ENCODE peak calls at places on chromosomes 3 and 15, in six cellular contexts. A, P, U, E, B and L are unnamed samples.

GRCh38 chr15:72796515-72797337 is 13.2 kb upstream of the ADPGK start:
- DNase-seq in A (peak; percentile 44), E (peak; percentile 81), U (peak; percentile 35), B (peak; percentile 15), P (peak; percentile 74), L (peak; percentile 20)

GRCh38 chr3:28349397-28350000 is 875 bp upstream of the AZI2 start:
- DNase-seq in U (peak; percentile 82), P (no peak), E (no peak), B (peak; percentile 49), A (no peak), L (no peak)

GRCh38 chr15:79166311-79166955 is 75.9 kb upstream of the RASGRF1 start:
- DNase-seq in P (no peak), U (no peak), B (no peak), A (no peak), E (no peak), L (no peak)

GRCh38 chr3:13613343-13614190 is 64.6 kb downstream of the FBLN2 start:
- DNase-seq in A (no peak), P (no peak), E (no peak), B (no peak), U (no peak), L (no peak)

GRCh38 chr3:56629044-56629443 is 54.0 kb downstream of the TASOR start:
- DNase-seq in B (no peak), A (no peak), E (no peak), P (no peak), U (no peak), L (no peak)

GRCh38 chr3:157445897-157446296 is 9.2 kb downstream of the PTX3 start:
- DNase-seq in B (peak; percentile 87), P (no peak), E (no peak), A (no peak), U (peak; percentile 81), L (peak; percentile 90)

GRCh38 chr3:165883866-165884478 is 46.7 kb upstream of the BCHE start:
- DNase-seq in U (no peak), B (no peak), A (no peak), P (no peak), E (no peak), L (peak; percentile 0)

GRCh38 chr3:14431556-14431927 is 29.1 kb downstream of the SLC6A6 start:
- DNase-seq in B (no peak), P (peak; percentile 27), U (no peak), E (no peak), A (no peak), L (no peak)

GRCh38 chr3:60281970-60282369 is 969.3 kb downstream of the FHIT start:
- DNase-seq in E (no peak), P (no peak), U (no peak), B (no peak), A (no peak), L (no peak)

GRCh38 chr15:37101634-37102314 is 1.4 kb upstream of the MEIS2 start:
- DNase-seq in U (peak; percentile 90), B (peak; percentile 53), E (peak; percentile 92), A (peak; percentile 85), P (peak; percentile 88), L (peak; percentile 79)
- TF ChIP-seq CTCF in U (no peak), B (no peak), E (no peak), A (no peak), P (no peak), L (no peak)

GRCh38 chr3:17201538-17201937 is 316.8 kb downstream of the PLCL2 start:
- DNase-seq in E (no peak), A (no peak), U (no peak), B (no peak), P (no peak), L (no peak)

GRCh38 chr3:17207979-17208378 is 323.2 kb downstream of the PLCL2 start:
- DNase-seq in A (no peak), U (no peak), E (no peak), P (no peak), B (no peak), L (no peak)

GRCh38 chr3:17204049-17204650 is 319.4 kb downstream of the PLCL2 start:
- DNase-seq in B (no peak), A (no peak), P (no peak), U (no peak), E (no peak), L (no peak)

GRCh38 chr3:17207019-17207418 is 322.3 kb downstream of the PLCL2 start:
- DNase-seq in A (no peak), B (no peak), E (no peak), U (peak; percentile 49), P (no peak), L (no peak)
- H3K4me3 ChIP-seq in A (no peak overlapping the region), B (no peak overlapping the region), E (no peak overlapping the region), U (no peak overlapping the region), P (no peak overlapping the region), L (no peak overlapping the region)

DNA sequence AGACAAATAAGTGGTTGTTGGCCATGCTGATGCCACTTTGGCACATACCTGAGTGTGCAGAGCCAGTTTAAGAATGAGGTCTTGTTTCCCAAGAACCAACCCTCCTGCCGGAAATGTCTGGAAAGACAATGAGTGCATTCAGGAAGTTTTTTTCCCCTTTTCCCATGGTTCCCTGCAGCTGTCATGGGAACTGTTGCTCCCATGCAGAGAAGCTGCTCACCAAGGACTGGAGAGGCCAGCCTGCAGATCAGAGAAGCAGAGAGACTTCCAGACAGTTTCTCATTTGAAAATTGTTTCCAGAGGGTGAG is 166.8 kb downstream of the ZNF621 start:
- DNase-seq in U (peak; percentile 23), P (no peak), B (no peak), E (no peak), A (no peak), L (no peak)
- TF ChIP-seq CTCF in U (no peak), P (no peak), B (no peak), E (no peak), A (no peak), L (no peak)

GRCh38 chr3:196193037-196193737 is 18.0 kb downstream of the ZDHHC19 start:
- DNase-seq in P (no peak), E (no peak), A (no peak), B (no peak), U (no peak), L (no peak)

GRCh38 chr3:196193738-196194541 is 17.3 kb downstream of the ZDHHC19 start:
- DNase-seq in U (no peak), P (peak; percentile 86), E (no peak), A (peak; percentile 78), B (no peak), L (peak; percentile 30)

GRCh38 chr3:196189608-196190347 is 21.4 kb downstream of the ZDHHC19 start:
- DNase-seq in B (no peak), U (no peak), P (no peak), A (no peak), E (no peak), L (no peak)

GRCh38 chr3:196194542-196194915 is 16.7 kb downstream of the ZDHHC19 start:
- DNase-seq in U (no peak), P (no peak), A (no peak), E (no peak), B (no peak), L (no peak)

DNA sequence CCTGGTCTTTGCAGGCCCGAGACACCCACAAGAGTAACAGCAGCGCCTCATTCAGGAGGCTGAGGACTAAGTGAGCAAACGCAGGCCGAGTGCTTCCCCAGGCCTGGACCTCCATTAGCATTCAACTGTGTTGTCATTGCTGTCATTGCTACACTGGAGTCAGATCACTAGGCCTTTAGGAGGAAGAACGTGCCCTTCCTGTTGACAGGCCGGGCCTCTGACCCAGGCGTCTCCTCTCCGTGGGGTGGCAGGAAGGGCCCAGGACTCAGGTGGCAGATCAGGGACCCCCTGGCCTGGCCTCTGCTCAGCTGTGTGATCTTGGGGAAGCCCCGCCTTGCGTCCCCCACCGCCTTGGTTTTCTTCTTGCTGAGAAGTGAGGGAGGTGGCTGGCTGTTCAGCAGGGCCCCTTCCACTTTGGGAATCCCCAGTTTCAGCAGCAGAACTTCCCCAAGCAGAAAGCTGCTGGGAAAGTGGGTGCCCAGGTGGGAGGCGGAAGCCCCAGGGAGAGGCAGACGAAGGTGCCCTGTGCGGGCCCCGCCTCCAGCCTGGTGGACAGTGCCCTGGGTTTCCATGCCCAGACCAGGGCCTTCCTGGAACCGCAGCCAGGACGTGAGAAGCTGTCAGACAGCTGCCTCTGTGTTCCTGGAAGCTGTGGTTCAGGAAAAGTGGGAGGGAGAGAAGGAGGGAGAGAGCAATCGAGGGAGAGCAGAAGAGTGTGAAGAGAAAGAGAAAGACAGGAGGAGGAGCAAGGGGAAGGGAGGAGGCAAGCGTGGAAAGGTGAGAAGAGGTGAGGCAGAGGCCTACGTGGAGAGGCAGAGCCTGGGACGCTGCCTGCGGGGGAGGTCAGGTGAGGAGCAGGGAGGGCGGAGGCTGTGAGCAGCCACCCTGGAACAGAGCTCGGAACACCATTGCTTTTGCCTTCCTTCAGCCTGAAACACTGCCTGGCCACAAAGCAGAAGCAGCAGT is 18.9 kb downstream of the ZDHHC19 start:
- DNase-seq in U (no peak), B (no peak), A (peak; percentile 29), E (no peak), P (no peak), L (no peak)
- H3K4me3 ChIP-seq in U (no peak overlapping the region), B (no peak overlapping the region), A (no peak overlapping the region), E (no peak overlapping the region), P (no peak overlapping the region), L (no peak overlapping the region)

GRCh38 chr3:163939926-163940325 is 1138.4 kb downstream of the SI start:
- DNase-seq in A (no peak), B (peak; percentile 1), U (peak; percentile 1), P (no peak), E (peak; percentile 18), L (no peak)
- TF ChIP-seq CTCF in A (no peak), B (no peak), U (no peak), P (no peak), E (peak; percentile 20), L (no peak)

DNA sequence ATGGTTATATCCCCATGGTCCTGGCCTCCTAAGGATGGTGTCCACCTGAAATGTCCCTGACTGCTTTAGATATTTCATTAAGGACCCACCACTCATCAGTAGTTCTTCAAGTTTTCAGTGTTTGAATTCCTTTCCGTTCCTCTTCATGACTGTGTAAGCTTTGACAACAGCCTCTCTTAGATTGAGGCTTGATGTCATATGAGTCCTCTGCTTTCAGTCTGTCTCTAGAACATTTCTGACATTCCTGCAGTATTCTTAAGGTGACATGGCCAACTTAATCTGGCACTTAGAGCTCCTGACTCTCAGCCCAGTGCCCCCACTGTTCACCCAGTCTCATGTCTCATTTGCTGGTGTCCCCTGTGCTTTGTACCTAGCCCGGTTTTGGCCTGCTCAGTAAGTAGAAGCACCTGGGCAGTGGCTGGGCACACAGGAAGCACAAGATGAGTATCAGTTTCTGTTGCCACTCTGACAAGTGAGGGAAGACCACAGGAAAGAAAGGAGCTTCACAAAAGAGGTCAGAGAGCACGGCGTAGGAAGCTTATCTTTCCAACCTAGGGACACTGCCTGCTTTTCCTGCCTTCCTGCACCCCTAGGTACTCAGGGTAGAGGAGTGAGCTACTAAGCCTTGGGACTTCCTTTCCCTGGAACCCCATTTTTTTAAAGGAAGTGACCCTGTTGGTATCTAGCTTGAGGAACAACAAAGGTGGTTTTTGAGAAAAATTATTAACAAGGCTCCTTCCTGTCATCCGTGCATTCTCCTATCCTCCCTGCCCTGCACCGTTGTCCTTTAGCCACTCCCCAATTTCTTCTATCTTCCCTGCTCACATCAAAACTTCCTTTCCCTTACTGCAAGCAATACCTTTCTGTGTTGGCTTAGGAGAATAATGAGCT is 103.1 kb downstream of the KLHL25 start:
- DNase-seq in B (no peak), E (peak; percentile 4), P (no peak), U (no peak), A (no peak), L (no peak)
- H3K4me3 ChIP-seq in B (no peak overlapping the region), E (no peak overlapping the region), P (no peak overlapping the region), U (no peak overlapping the region), A (no peak overlapping the region), L (no peak overlapping the region)

DNA sequence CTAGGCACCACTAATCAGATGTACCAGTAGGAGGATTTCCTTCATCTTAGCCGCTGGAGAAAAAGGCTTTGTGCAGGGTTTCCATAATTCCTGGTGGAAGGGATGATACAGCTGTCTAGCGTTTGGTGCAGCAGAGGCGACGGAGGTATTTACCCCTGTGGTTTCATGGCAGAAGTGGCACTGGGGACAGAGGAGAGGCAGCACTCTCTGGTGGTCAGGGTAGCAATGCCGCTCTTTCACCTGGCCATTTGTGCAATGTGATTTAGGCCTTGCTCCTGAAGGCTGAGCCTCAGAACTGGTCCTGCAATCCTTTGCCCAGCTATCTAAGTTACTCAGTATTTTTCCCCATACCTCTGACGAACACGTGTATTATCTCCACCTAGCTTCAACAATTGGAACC is 47.1 kb upstream of the BNIP2 start:
- DNase-seq in A (no peak), E (no peak), B (peak; percentile 48), U (no peak), P (no peak), L (no peak)
- TF ChIP-seq CTCF in A (no peak), E (no peak), B (peak; percentile 62), U (no peak), P (no peak), L (no peak)